ENCODE peak calls at places on chromosomes 2 and 18, in eight cellular contexts. One of them, this sample, is unnamed.

GRCh38 chr2:86491088-86491487 is 49.9 kb downstream of the KDM3A start:
- DNase-seq in GM23338: no peak
- DNase-seq in GM23248: no peak
- DNase-seq in OCI-LY7: no peak
- DNase-seq in MM.1S: no peak
- DNase-seq in PC-9: no peak
- DNase-seq in hepatocyte: no peak
- DNase-seq in HCT116: no peak
- DNase-seq in this sample: no peak

GRCh38 chr2:137187258-137187657 is 421.9 kb downstream of the THSD7B start:
- DNase-seq in GM23338: no peak
- DNase-seq in GM23248: no peak
- DNase-seq in OCI-LY7: peak; percentile 4
- DNase-seq in MM.1S: peak; percentile 27
- DNase-seq in PC-9: no peak
- DNase-seq in hepatocyte: no peak
- DNase-seq in HCT116: no peak
- DNase-seq in this sample: no peak

GRCh38 chr2:42252464-42252863 is 83.3 kb downstream of the EML4 start:
- DNase-seq in GM23338: no peak
- DNase-seq in GM23248: no peak
- DNase-seq in OCI-LY7: no peak
- DNase-seq in MM.1S: no peak
- DNase-seq in PC-9: no peak
- DNase-seq in hepatocyte: no peak
- DNase-seq in HCT116: no peak
- DNase-seq in this sample: no peak

GRCh38 chr2:43438858-43439655 is 156.8 kb downstream of the THADA start:
- DNase-seq in GM23338: no peak
- DNase-seq in GM23248: peak; percentile 62
- DNase-seq in OCI-LY7: no peak
- DNase-seq in MM.1S: peak; percentile 21
- DNase-seq in PC-9: peak; percentile 78
- DNase-seq in hepatocyte: no peak
- DNase-seq in HCT116: no peak
- DNase-seq in this sample: peak; percentile 60

GRCh38 chr2:20724500-20725053 is 57.6 kb downstream of the GDF7 start:
- DNase-seq in GM23338: no peak
- DNase-seq in GM23248: no peak
- DNase-seq in OCI-LY7: no peak
- DNase-seq in MM.1S: no peak
- DNase-seq in PC-9: no peak
- DNase-seq in hepatocyte: no peak
- DNase-seq in HCT116: no peak
- DNase-seq in this sample: no peak

GRCh38 chr2:85326946-85327756 is 638 bp downstream of the TGOLN2 start:
- DNase-seq in GM23338: peak; percentile 47
- DNase-seq in GM23248: peak; percentile 79
- DNase-seq in OCI-LY7: peak; percentile 84
- DNase-seq in MM.1S: peak; percentile 57
- DNase-seq in PC-9: no peak
- DNase-seq in hepatocyte: peak; percentile 62
- DNase-seq in HCT116: no peak
- DNase-seq in this sample: peak; percentile 25

GRCh38 chr2:226017534-226017933 is 618.0 kb downstream of the NYAP2 start:
- DNase-seq in GM23338: no peak
- DNase-seq in GM23248: no peak
- DNase-seq in OCI-LY7: no peak
- DNase-seq in MM.1S: no peak
- DNase-seq in PC-9: no peak
- DNase-seq in hepatocyte: no peak
- DNase-seq in HCT116: no peak
- DNase-seq in this sample: no peak

GRCh38 chr2:119659601-119660342 is 19.2 kb upstream of the TMEM177 start:
- DNase-seq in GM23338: peak; percentile 76
- DNase-seq in GM23248: peak; percentile 61
- DNase-seq in OCI-LY7: peak; percentile 53
- DNase-seq in MM.1S: peak; percentile 28
- DNase-seq in PC-9: no peak
- DNase-seq in hepatocyte: peak; percentile 63
- DNase-seq in HCT116: peak; percentile 22
- DNase-seq in this sample: peak; percentile 50

GRCh38 chr2:11333431-11334183 is 10.8 kb downstream of the ROCK2 start:
- DNase-seq in GM23338: no peak
- DNase-seq in GM23248: no peak
- DNase-seq in OCI-LY7: no peak
- DNase-seq in MM.1S: no peak
- DNase-seq in PC-9: no peak
- DNase-seq in hepatocyte: no peak
- DNase-seq in HCT116: no peak
- DNase-seq in this sample: no peak

GRCh38 chr18:65942854-65943253 is 192.0 kb downstream of the CDH7 start:
- DNase-seq in GM23338: peak; percentile 30
- DNase-seq in GM23248: no peak
- DNase-seq in OCI-LY7: no peak
- DNase-seq in MM.1S: peak; percentile 56
- DNase-seq in PC-9: no peak
- DNase-seq in hepatocyte: no peak
- DNase-seq in HCT116: no peak
- DNase-seq in this sample: no peak

GRCh38 chr2:238130111-238130695 is 8.3 kb upstream of the KLHL30 start:
- DNase-seq in GM23338: no peak
- DNase-seq in GM23248: no peak
- DNase-seq in OCI-LY7: no peak
- DNase-seq in MM.1S: no peak
- DNase-seq in PC-9: no peak
- DNase-seq in hepatocyte: no peak
- DNase-seq in HCT116: no peak
- DNase-seq in this sample: no peak

GRCh38 chr2:173235947-173236803 is 118.5 kb upstream of the CDCA7 start:
- DNase-seq in GM23338: peak; percentile 86
- DNase-seq in GM23248: no peak
- DNase-seq in OCI-LY7: no peak
- DNase-seq in MM.1S: no peak
- DNase-seq in PC-9: no peak
- DNase-seq in hepatocyte: no peak
- DNase-seq in HCT116: no peak
- DNase-seq in this sample: no peak

GRCh38 chr18:54958711-54959625 is at the start of gene CCDC68:
- DNase-seq in GM23338: peak; percentile 70
- DNase-seq in GM23248: peak; percentile 23
- DNase-seq in OCI-LY7: no peak
- DNase-seq in MM.1S: no peak
- DNase-seq in PC-9: peak; percentile 50
- DNase-seq in hepatocyte: peak; percentile 75
- DNase-seq in HCT116: no peak
- DNase-seq in this sample: peak; percentile 68

GRCh38 chr18:56721491-56721890 is 70.3 kb downstream of the WDR7 start:
- DNase-seq in GM23338: no peak
- DNase-seq in GM23248: no peak
- DNase-seq in OCI-LY7: no peak
- DNase-seq in MM.1S: no peak
- DNase-seq in PC-9: no peak
- DNase-seq in hepatocyte: no peak
- DNase-seq in HCT116: no peak
- DNase-seq in this sample: no peak

GRCh38 chr2:169162613-169163012 is 93.2 kb downstream of the DHRS9 start:
- DNase-seq in GM23338: no peak
- DNase-seq in GM23248: no peak
- DNase-seq in OCI-LY7: no peak
- DNase-seq in MM.1S: no peak
- DNase-seq in PC-9: no peak
- DNase-seq in hepatocyte: no peak
- DNase-seq in HCT116: no peak
- DNase-seq in this sample: no peak

GRCh38 chr2:121076885-121077549 is 208.0 kb downstream of the TFCP2L1 start:
- DNase-seq in GM23338: peak; percentile 95
- DNase-seq in GM23248: peak; percentile 76
- DNase-seq in OCI-LY7: peak; percentile 63
- DNase-seq in MM.1S: peak; percentile 45
- DNase-seq in PC-9: peak; percentile 68
- DNase-seq in hepatocyte: peak; percentile 81
- DNase-seq in HCT116: peak; percentile 42
- DNase-seq in this sample: peak; percentile 81

GRCh38 chr2:120177011-120177621 is 46.1 kb downstream of the TMEM185B start:
- DNase-seq in GM23338: peak; percentile 46
- DNase-seq in GM23248: no peak
- DNase-seq in OCI-LY7: peak; percentile 95
- DNase-seq in MM.1S: peak; percentile 87
- DNase-seq in PC-9: no peak
- DNase-seq in hepatocyte: no peak
- DNase-seq in HCT116: no peak
- DNase-seq in this sample: no peak

GRCh38 chr2:3129867-3130266 is 247.8 kb downstream of the EIPR1 start:
- DNase-seq in GM23338: no peak
- DNase-seq in GM23248: no peak
- DNase-seq in OCI-LY7: no peak
- DNase-seq in MM.1S: no peak
- DNase-seq in PC-9: no peak
- DNase-seq in hepatocyte: no peak
- DNase-seq in HCT116: no peak
- DNase-seq in this sample: no peak

GRCh38 chr2:3130889-3131635 is 246.6 kb downstream of the EIPR1 start:
- DNase-seq in GM23338: no peak
- DNase-seq in GM23248: no peak
- DNase-seq in OCI-LY7: no peak
- DNase-seq in MM.1S: no peak
- DNase-seq in PC-9: no peak
- DNase-seq in hepatocyte: no peak
- DNase-seq in HCT116: no peak
- DNase-seq in this sample: no peak

GRCh38 chr2:3130444-3130843 is 247.2 kb downstream of the EIPR1 start:
- DNase-seq in GM23338: no peak
- DNase-seq in GM23248: no peak
- DNase-seq in OCI-LY7: no peak
- DNase-seq in MM.1S: no peak
- DNase-seq in PC-9: no peak
- DNase-seq in hepatocyte: no peak
- DNase-seq in HCT116: no peak
- DNase-seq in this sample: no peak

GRCh38 chr2:3132466-3132865 is 245.2 kb downstream of the EIPR1 start:
- DNase-seq in GM23338: no peak
- DNase-seq in GM23248: no peak
- DNase-seq in OCI-LY7: no peak
- DNase-seq in MM.1S: no peak
- DNase-seq in PC-9: no peak
- DNase-seq in hepatocyte: no peak
- DNase-seq in HCT116: no peak
- DNase-seq in this sample: no peak

GRCh38 chr2:3131636-3132326 is 245.8 kb downstream of the EIPR1 start:
- DNase-seq in GM23338: no peak
- DNase-seq in GM23248: peak; percentile 5
- DNase-seq in OCI-LY7: no peak
- DNase-seq in MM.1S: no peak
- DNase-seq in PC-9: no peak
- DNase-seq in hepatocyte: no peak
- DNase-seq in HCT116: no peak
- DNase-seq in this sample: no peak
- H3K4me2 ChIP-seq in GM23338: no peak overlapping the region
- H3K4me2 ChIP-seq in GM23248: no peak overlapping the region
- H3K4me2 ChIP-seq in OCI-LY7: no peak overlapping the region
- H3K4me2 ChIP-seq in MM.1S: no peak overlapping the region
- H3K4me2 ChIP-seq in PC-9: no peak overlapping the region
- H3K4me2 ChIP-seq in hepatocyte: no peak overlapping the region
- H3K4me2 ChIP-seq in HCT116: no peak overlapping the region
- H3K4me2 ChIP-seq in this sample: no peak overlapping the region

DNA sequence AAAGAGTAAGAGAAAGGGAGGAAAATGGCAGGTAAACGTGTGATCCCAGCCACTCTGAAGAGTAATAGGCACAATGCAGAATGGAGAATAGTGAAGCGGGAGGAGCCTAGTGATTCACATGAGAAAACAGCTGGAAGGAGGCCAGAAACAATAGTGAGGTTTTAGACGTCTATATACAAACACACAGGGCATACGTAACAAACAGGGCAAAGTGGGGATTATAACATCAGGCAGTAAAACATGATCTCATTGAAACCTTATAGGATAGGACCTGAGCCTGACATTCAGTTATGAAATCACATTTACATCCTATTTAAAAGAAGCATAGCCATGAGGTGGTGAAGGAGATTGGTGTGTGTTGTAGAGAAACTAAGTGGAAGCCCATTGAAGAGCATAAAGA is 33.0 kb upstream of the GATA6 start:
- DNase-seq in GM23338: no peak
- DNase-seq in GM23248: peak; percentile 23
- DNase-seq in OCI-LY7: no peak
- DNase-seq in MM.1S: no peak
- DNase-seq in PC-9: no peak
- DNase-seq in hepatocyte: no peak
- DNase-seq in HCT116: no peak
- DNase-seq in this sample: peak; percentile 67
- H3K9me2 ChIP-seq in GM23338: no peaks in the 10 kb centered on the region
- H3K9me2 ChIP-seq in GM23248: no peaks in the 10 kb centered on the region
- H3K9me2 ChIP-seq in OCI-LY7: no peaks in the 10 kb centered on the region
- H3K9me2 ChIP-seq in MM.1S: no peaks in the 10 kb centered on the region
- H3K9me2 ChIP-seq in PC-9: no peaks in the 10 kb centered on the region
- H3K9me2 ChIP-seq in hepatocyte: no peaks in the 10 kb centered on the region
- H3K9me2 ChIP-seq in HCT116: no peaks in the 10 kb centered on the region
- H3K9me2 ChIP-seq in this sample: no peaks in the 10 kb centered on the region

GRCh38 chr2:213243189-213244044 is 40.8 kb upstream of the SPAG16 start:
- DNase-seq in GM23338: no peak
- DNase-seq in GM23248: no peak
- DNase-seq in OCI-LY7: peak; percentile 58
- DNase-seq in MM.1S: peak; percentile 78
- DNase-seq in PC-9: no peak
- DNase-seq in hepatocyte: no peak
- DNase-seq in HCT116: no peak
- DNase-seq in this sample: no peak

GRCh38 chr2:213241817-213242216 is 42.4 kb upstream of the SPAG16 start:
- DNase-seq in GM23338: no peak
- DNase-seq in GM23248: no peak
- DNase-seq in OCI-LY7: no peak
- DNase-seq in MM.1S: no peak
- DNase-seq in PC-9: no peak
- DNase-seq in hepatocyte: no peak
- DNase-seq in HCT116: no peak
- DNase-seq in this sample: no peak

GRCh38 chr2:213246665-213247281 is 37.5 kb upstream of the SPAG16 start:
- DNase-seq in GM23338: peak; percentile 74
- DNase-seq in GM23248: peak; percentile 64
- DNase-seq in OCI-LY7: peak; percentile 79
- DNase-seq in MM.1S: peak; percentile 70
- DNase-seq in PC-9: peak; percentile 45
- DNase-seq in hepatocyte: peak; percentile 73
- DNase-seq in HCT116: peak; percentile 47
- DNase-seq in this sample: peak; percentile 70

GRCh38 chr2:213238753-213239591 is 45.3 kb upstream of the SPAG16 start:
- DNase-seq in GM23338: no peak
- DNase-seq in GM23248: peak; percentile 83
- DNase-seq in OCI-LY7: no peak
- DNase-seq in MM.1S: no peak
- DNase-seq in PC-9: peak; percentile 92
- DNase-seq in hepatocyte: peak; percentile 14
- DNase-seq in HCT116: peak; percentile 36
- DNase-seq in this sample: peak; percentile 90

GRCh38 chr2:213242653-213243052 is 41.6 kb upstream of the SPAG16 start:
- DNase-seq in GM23338: no peak
- DNase-seq in GM23248: no peak
- DNase-seq in OCI-LY7: no peak
- DNase-seq in MM.1S: no peak
- DNase-seq in PC-9: no peak
- DNase-seq in hepatocyte: no peak
- DNase-seq in HCT116: no peak
- DNase-seq in this sample: no peak
- H3K4me2 ChIP-seq in GM23338: no peak overlapping the region
- H3K4me2 ChIP-seq in GM23248: no peak overlapping the region
- H3K4me2 ChIP-seq in OCI-LY7: peak overlapping the region; percentile 58
- H3K4me2 ChIP-seq in MM.1S: peak overlapping the region; percentile 75
- H3K4me2 ChIP-seq in PC-9: no peak overlapping the region
- H3K4me2 ChIP-seq in hepatocyte: no peak overlapping the region
- H3K4me2 ChIP-seq in HCT116: no peak overlapping the region
- H3K4me2 ChIP-seq in this sample: no peak overlapping the region

GRCh38 chr2:241772063-241772499 is 4.5 kb upstream of the GAL3ST2 start:
- DNase-seq in GM23338: no peak
- DNase-seq in GM23248: no peak
- DNase-seq in OCI-LY7: no peak
- DNase-seq in MM.1S: peak; percentile 82
- DNase-seq in PC-9: no peak
- DNase-seq in hepatocyte: no peak
- DNase-seq in HCT116: no peak
- DNase-seq in this sample: no peak
- H3K9me2 ChIP-seq in GM23338: no peaks in the 10 kb centered on the region
- H3K9me2 ChIP-seq in GM23248: no peaks in the 10 kb centered on the region
- H3K9me2 ChIP-seq in OCI-LY7: no peaks in the 10 kb centered on the region
- H3K9me2 ChIP-seq in MM.1S: no peaks in the 10 kb centered on the region
- H3K9me2 ChIP-seq in PC-9: no peaks in the 10 kb centered on the region
- H3K9me2 ChIP-seq in hepatocyte: no peaks in the 10 kb centered on the region
- H3K9me2 ChIP-seq in HCT116: no peaks in the 10 kb centered on the region
- H3K9me2 ChIP-seq in this sample: no peaks in the 10 kb centered on the region

This sample was measured in PC-3.